ENCODE peak calls at places on chromosomes 13 and 19, in nine cellular contexts. One of them, this sample, is unnamed.

GRCh38 chr19:39078436-39079200 is 5.5 kb upstream of the ACP7 start:
- DNase-seq in sigmoid colon: no peak
- DNase-seq in HepG2: peak; percentile 30
- DNase-seq in endothelial cell of umbilical vein: peak; percentile 75
- DNase-seq in prostate gland: no peak
- DNase-seq in GM12878: no peak
- DNase-seq in stomach: no peak
- DNase-seq in breast epithelium: no peak
- DNase-seq in transverse colon: no peak
- DNase-seq in this sample: no peak

GRCh38 chr13:111390522-111391270 is 70.3 kb downstream of the TEX29 start:
- DNase-seq in prostate gland: no peak
- DNase-seq in stomach: peak; percentile 20
- DNase-seq in GM12878: no peak
- DNase-seq in transverse colon: no peak
- DNase-seq in HepG2: no peak
- DNase-seq in sigmoid colon: no peak
- DNase-seq in breast epithelium: peak; percentile 2
- DNase-seq in endothelial cell of umbilical vein: no peak
- DNase-seq in this sample: peak; percentile 51

GRCh38 chr19:3506384-3507340 is 551 bp downstream of the FZR1 start:
- DNase-seq in endothelial cell of umbilical vein: peak; percentile 14
- DNase-seq in transverse colon: peak; percentile 39
- DNase-seq in stomach: peak; percentile 30
- DNase-seq in breast epithelium: peak; percentile 43
- DNase-seq in HepG2: no peak
- DNase-seq in prostate gland: peak; percentile 28
- DNase-seq in sigmoid colon: peak; percentile 80
- DNase-seq in GM12878: no peak
- DNase-seq in this sample: no peak

GRCh38 chr19:45027371-45027770 is 11.5 kb upstream of the CLASRP start:
- DNase-seq in transverse colon: no peak
- DNase-seq in sigmoid colon: no peak
- DNase-seq in breast epithelium: no peak
- DNase-seq in endothelial cell of umbilical vein: no peak
- DNase-seq in stomach: no peak
- DNase-seq in GM12878: no peak
- DNase-seq in HepG2: no peak
- DNase-seq in prostate gland: no peak
- DNase-seq in this sample: no peak

GRCh38 chr19:51025809-51026553 is 435 bp downstream of the KLK11 start:
- DNase-seq in prostate gland: peak; percentile 74
- DNase-seq in transverse colon: no peak
- DNase-seq in breast epithelium: no peak
- DNase-seq in HepG2: no peak
- DNase-seq in stomach: peak; percentile 75
- DNase-seq in endothelial cell of umbilical vein: no peak
- DNase-seq in GM12878: no peak
- DNase-seq in sigmoid colon: peak; percentile 51
- DNase-seq in this sample: no peak

GRCh38 chr13:78187781-78188180 is 269.1 kb upstream of the EDNRB start:
- DNase-seq in stomach: no peak
- DNase-seq in prostate gland: no peak
- DNase-seq in breast epithelium: no peak
- DNase-seq in transverse colon: no peak
- DNase-seq in GM12878: no peak
- DNase-seq in endothelial cell of umbilical vein: peak; percentile 66
- DNase-seq in sigmoid colon: no peak
- DNase-seq in HepG2: no peak
- DNase-seq in this sample: no peak

GRCh38 chr13:113816248-113816924 is 47.5 kb downstream of the GAS6 start:
- DNase-seq in breast epithelium: no peak
- DNase-seq in stomach: no peak
- DNase-seq in endothelial cell of umbilical vein: no peak
- DNase-seq in transverse colon: no peak
- DNase-seq in HepG2: no peak
- DNase-seq in prostate gland: no peak
- DNase-seq in GM12878: no peak
- DNase-seq in sigmoid colon: no peak
- DNase-seq in this sample: peak; percentile 70

GRCh38 chr19:42335374-42335936 is 10.0 kb downstream of the MEGF8 start:
- DNase-seq in stomach: no peak
- DNase-seq in endothelial cell of umbilical vein: no peak
- DNase-seq in prostate gland: no peak
- DNase-seq in transverse colon: no peak
- DNase-seq in sigmoid colon: no peak
- DNase-seq in GM12878: no peak
- DNase-seq in HepG2: no peak
- DNase-seq in breast epithelium: no peak
- DNase-seq in this sample: no peak

GRCh38 chr13:75296651-75297050 is 185.3 kb downstream of the TBC1D4 start:
- DNase-seq in endothelial cell of umbilical vein: no peak
- DNase-seq in transverse colon: no peak
- DNase-seq in stomach: no peak
- DNase-seq in prostate gland: no peak
- DNase-seq in breast epithelium: no peak
- DNase-seq in sigmoid colon: no peak
- DNase-seq in HepG2: no peak
- DNase-seq in GM12878: no peak
- DNase-seq in this sample: no peak

GRCh38 chr13:33322474-33322827 is 36.9 kb upstream of the STARD13 start:
- DNase-seq in stomach: no peak
- DNase-seq in endothelial cell of umbilical vein: no peak
- DNase-seq in HepG2: no peak
- DNase-seq in transverse colon: peak; percentile 24
- DNase-seq in sigmoid colon: peak; percentile 83
- DNase-seq in GM12878: no peak
- DNase-seq in prostate gland: no peak
- DNase-seq in breast epithelium: no peak
- DNase-seq in this sample: no peak

GRCh38 chr13:29284726-29285125 is 310.8 kb downstream of the SLC7A1 start:
- DNase-seq in endothelial cell of umbilical vein: no peak
- DNase-seq in prostate gland: no peak
- DNase-seq in HepG2: no peak
- DNase-seq in GM12878: no peak
- DNase-seq in breast epithelium: no peak
- DNase-seq in sigmoid colon: no peak
- DNase-seq in stomach: no peak
- DNase-seq in transverse colon: no peak
- DNase-seq in this sample: no peak

GRCh38 chr19:46887240-46887782 is 26.5 kb downstream of the ARHGAP35 start:
- DNase-seq in sigmoid colon: no peak
- DNase-seq in prostate gland: no peak
- DNase-seq in endothelial cell of umbilical vein: no peak
- DNase-seq in transverse colon: no peak
- DNase-seq in GM12878: no peak
- DNase-seq in HepG2: no peak
- DNase-seq in breast epithelium: no peak
- DNase-seq in stomach: no peak
- DNase-seq in this sample: no peak

GRCh38 chr19:38990949-38991697 is 15.6 kb upstream of the FBXO17 start:
- DNase-seq in breast epithelium: no peak
- DNase-seq in transverse colon: no peak
- DNase-seq in prostate gland: no peak
- DNase-seq in endothelial cell of umbilical vein: no peak
- DNase-seq in stomach: no peak
- DNase-seq in GM12878: no peak
- DNase-seq in HepG2: no peak
- DNase-seq in sigmoid colon: no peak
- DNase-seq in this sample: no peak

GRCh38 chr19:6752257-6753177 is 13.0 kb downstream of the TRIP10 start:
- DNase-seq in prostate gland: no peak
- DNase-seq in breast epithelium: no peak
- DNase-seq in sigmoid colon: no peak
- DNase-seq in GM12878: no peak
- DNase-seq in HepG2: peak; percentile 80
- DNase-seq in stomach: no peak
- DNase-seq in transverse colon: peak; percentile 85
- DNase-seq in endothelial cell of umbilical vein: no peak
- DNase-seq in this sample: peak; percentile 76

GRCh38 chr13:97076898-97077297 is 82.6 kb upstream of the OXGR1 start:
- DNase-seq in HepG2: no peak
- DNase-seq in transverse colon: no peak
- DNase-seq in stomach: no peak
- DNase-seq in sigmoid colon: no peak
- DNase-seq in GM12878: no peak
- DNase-seq in endothelial cell of umbilical vein: peak; percentile 14
- DNase-seq in breast epithelium: no peak
- DNase-seq in prostate gland: no peak
- DNase-seq in this sample: no peak

GRCh38 chr13:99726261-99726894 is 225.1 kb downstream of the TM9SF2 start:
- DNase-seq in stomach: no peak
- DNase-seq in endothelial cell of umbilical vein: no peak
- DNase-seq in HepG2: no peak
- DNase-seq in GM12878: no peak
- DNase-seq in breast epithelium: no peak
- DNase-seq in transverse colon: no peak
- DNase-seq in sigmoid colon: no peak
- DNase-seq in prostate gland: no peak
- DNase-seq in this sample: peak; percentile 15

GRCh38 chr19:18322318-18322758 is 538 bp downstream of the LSM4 start:
- DNase-seq in GM12878: no peak
- DNase-seq in HepG2: peak; percentile 74
- DNase-seq in breast epithelium: no peak
- DNase-seq in prostate gland: no peak
- DNase-seq in stomach: peak; percentile 55
- DNase-seq in sigmoid colon: no peak
- DNase-seq in transverse colon: peak; percentile 84
- DNase-seq in endothelial cell of umbilical vein: peak; percentile 34
- DNase-seq in this sample: no peak
- TF ChIP-seq CTCF in GM12878: peak; percentile 34
- TF ChIP-seq CTCF in HepG2: peak; percentile 73
- TF ChIP-seq CTCF in breast epithelium: no peak
- TF ChIP-seq CTCF in prostate gland: no peak
- TF ChIP-seq CTCF in stomach: no peak
- TF ChIP-seq CTCF in sigmoid colon: no peak
- TF ChIP-seq CTCF in transverse colon: peak; percentile 13
- TF ChIP-seq CTCF in endothelial cell of umbilical vein: no peak
- TF ChIP-seq CTCF in this sample: no peak

GRCh38 chr19:40232949-40233810 is 6.7 kb upstream of the CCNP start:
- DNase-seq in stomach: no peak
- DNase-seq in transverse colon: no peak
- DNase-seq in sigmoid colon: no peak
- DNase-seq in prostate gland: no peak
- DNase-seq in HepG2: no peak
- DNase-seq in endothelial cell of umbilical vein: no peak
- DNase-seq in GM12878: no peak
- DNase-seq in breast epithelium: no peak
- DNase-seq in this sample: no peak

GRCh38 chr19:40231057-40231456 is 4.6 kb upstream of the CCNP start:
- DNase-seq in sigmoid colon: no peak
- DNase-seq in transverse colon: no peak
- DNase-seq in stomach: no peak
- DNase-seq in HepG2: no peak
- DNase-seq in endothelial cell of umbilical vein: no peak
- DNase-seq in prostate gland: no peak
- DNase-seq in breast epithelium: no peak
- DNase-seq in GM12878: no peak
- DNase-seq in this sample: no peak

GRCh38 chr19:40229926-40230417 is 3.5 kb upstream of the CCNP start:
- DNase-seq in prostate gland: no peak
- DNase-seq in GM12878: no peak
- DNase-seq in HepG2: no peak
- DNase-seq in stomach: no peak
- DNase-seq in endothelial cell of umbilical vein: no peak
- DNase-seq in sigmoid colon: no peak
- DNase-seq in transverse colon: no peak
- DNase-seq in breast epithelium: no peak
- DNase-seq in this sample: no peak

GRCh38 chr19:40232479-40232878 is 6.0 kb upstream of the CCNP start:
- DNase-seq in transverse colon: no peak
- DNase-seq in HepG2: peak; percentile 45
- DNase-seq in GM12878: no peak
- DNase-seq in prostate gland: no peak
- DNase-seq in endothelial cell of umbilical vein: no peak
- DNase-seq in stomach: no peak
- DNase-seq in sigmoid colon: no peak
- DNase-seq in breast epithelium: no peak
- DNase-seq in this sample: no peak

GRCh38 chr19:40231544-40232424 is 5.3 kb upstream of the CCNP start:
- DNase-seq in endothelial cell of umbilical vein: no peak
- DNase-seq in GM12878: no peak
- DNase-seq in stomach: no peak
- DNase-seq in transverse colon: no peak
- DNase-seq in prostate gland: no peak
- DNase-seq in HepG2: peak; percentile 82
- DNase-seq in sigmoid colon: no peak
- DNase-seq in breast epithelium: no peak
- DNase-seq in this sample: no peak
- TF ChIP-seq POLR2A in endothelial cell of umbilical vein: no peak
- TF ChIP-seq POLR2A in GM12878: peak; percentile 8
- TF ChIP-seq POLR2A in stomach: no peak
- TF ChIP-seq POLR2A in transverse colon: no peak
- TF ChIP-seq POLR2A in prostate gland: no peak
- TF ChIP-seq POLR2A in HepG2: peak; percentile 73
- TF ChIP-seq POLR2A in sigmoid colon: no peak
- TF ChIP-seq POLR2A in breast epithelium: no peak
- TF ChIP-seq POLR2A in this sample: no peak

DNA sequence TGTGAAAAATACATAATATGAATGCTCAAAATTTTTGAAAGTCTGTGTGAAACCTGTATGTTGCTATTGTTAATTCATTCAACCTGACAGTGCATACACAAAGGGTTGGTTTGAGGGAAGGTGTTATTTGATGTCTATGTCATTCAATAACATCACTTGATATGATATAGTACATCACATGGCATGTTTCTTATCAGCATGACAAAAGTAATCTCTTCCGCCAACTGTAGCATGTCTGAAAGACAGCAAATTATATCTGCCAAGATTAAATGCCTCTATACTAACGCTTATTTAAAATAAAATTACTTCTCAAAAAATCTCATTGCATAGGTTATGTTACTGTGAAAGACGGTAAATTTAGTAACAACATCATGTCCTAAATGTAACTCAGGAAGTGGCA is 905.1 kb upstream of the PCDH20 start:
- DNase-seq in endothelial cell of umbilical vein: no peak
- DNase-seq in transverse colon: no peak
- DNase-seq in prostate gland: no peak
- DNase-seq in sigmoid colon: no peak
- DNase-seq in breast epithelium: no peak
- DNase-seq in stomach: no peak
- DNase-seq in HepG2: no peak
- DNase-seq in GM12878: no peak
- DNase-seq in this sample: no peak
- TF ChIP-seq POLR2AphosphoS5 in endothelial cell of umbilical vein: no peak
- TF ChIP-seq POLR2AphosphoS5 in transverse colon: no peak
- TF ChIP-seq POLR2AphosphoS5 in prostate gland: no peak
- TF ChIP-seq POLR2AphosphoS5 in sigmoid colon: no peak
- TF ChIP-seq POLR2AphosphoS5 in breast epithelium: no peak
- TF ChIP-seq POLR2AphosphoS5 in stomach: no peak
- TF ChIP-seq POLR2AphosphoS5 in HepG2: no peak
- TF ChIP-seq POLR2AphosphoS5 in GM12878: no peak
- TF ChIP-seq POLR2AphosphoS5 in this sample: no peak

DNA sequence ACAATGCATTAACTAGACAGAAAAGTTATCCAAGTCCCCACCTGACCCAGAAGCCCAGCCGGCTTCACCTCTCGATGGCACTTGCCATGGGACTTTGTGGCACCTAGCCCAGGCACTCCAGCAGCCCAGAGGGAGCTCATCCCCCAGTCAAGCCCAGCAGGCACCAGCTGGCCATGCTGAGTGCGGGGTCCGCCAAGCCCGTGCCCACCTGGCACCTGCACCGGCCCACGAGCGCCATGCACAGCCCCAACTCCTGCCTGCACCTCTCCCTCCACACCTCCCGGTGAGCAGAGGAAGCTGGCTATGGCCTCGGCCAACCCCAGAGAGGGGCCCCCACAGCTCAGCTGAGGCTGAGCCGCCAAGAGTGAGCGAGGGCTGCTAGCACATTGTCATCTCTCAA is 1759.1 kb downstream of the OLFM4 start:
- DNase-seq in breast epithelium: no peak
- DNase-seq in transverse colon: no peak
- DNase-seq in GM12878: no peak
- DNase-seq in endothelial cell of umbilical vein: no peak
- DNase-seq in HepG2: no peak
- DNase-seq in prostate gland: no peak
- DNase-seq in stomach: no peak
- DNase-seq in sigmoid colon: no peak
- DNase-seq in this sample: peak; percentile 57
- TF ChIP-seq CTCF in breast epithelium: no peak
- TF ChIP-seq CTCF in transverse colon: no peak
- TF ChIP-seq CTCF in GM12878: no peak
- TF ChIP-seq CTCF in endothelial cell of umbilical vein: no peak
- TF ChIP-seq CTCF in HepG2: no peak
- TF ChIP-seq CTCF in prostate gland: no peak
- TF ChIP-seq CTCF in stomach: no peak
- TF ChIP-seq CTCF in sigmoid colon: no peak
- TF ChIP-seq CTCF in this sample: no peak

This sample was measured in spleen.